ENCODE peak calls at places on chromosomes 11 and 22, in eight cellular contexts. U is spleen, O is fibroblast of pulmonary artery, D is bronchial epithelial cell, X is AG04450, Y is GM23338, E is cardiac muscle cell, G is PC-3. V is an unnamed sample.

GRCh38 chr11:77589521-77590193 is at the start of gene AQP11:
- DNase-seq in U (peak), O (peak), D (peak), X (peak), Y (peak), E (peak), G (peak), V (peak)

GRCh38 chr22:17272511-17272991 is 53.3 kb upstream of the ADA2 start:
- DNase-seq in U (peak), O (no peak), D (no peak), X (no peak), Y (peak), E (no peak), G (no peak), V (peak)

GRCh38 chr11:5712507-5712906 is 22.9 kb downstream of the TRIM22 start:
- DNase-seq in U (no peak), O (peak), D (peak), X (no peak), Y (peak), E (peak), G (peak), V (no peak)

GRCh38 chr11:111541209-111542061 is 915 bp downstream of the LAYN start:
- DNase-seq in U (peak), O (peak), D (peak), X (peak), Y (peak), E (peak), G (no peak), V (peak)

GRCh38 chr22:48576333-48577013 is 1251.2 kb downstream of the BRD1 start:
- DNase-seq in U (no peak), O (no peak), D (no peak), X (no peak), Y (peak), E (no peak), G (no peak), V (peak)

GRCh38 chr11:75500742-75501141 is 25.0 kb downstream of the GDPD5 start:
- DNase-seq in U (no peak), O (no peak), D (peak), X (no peak), Y (no peak), E (no peak), G (no peak), V (no peak)

GRCh38 chr11:90391756-90392155 is 168.9 kb upstream of the CHORDC1 start:
- DNase-seq in U (no peak), O (no peak), D (no peak), X (no peak), Y (peak), E (no peak), G (no peak), V (no peak)

GRCh38 chr11:44889266-44889665 is 61.4 kb downstream of the TP53I11 start:
- DNase-seq in U (no peak), O (no peak), D (no peak), X (no peak), Y (no peak), E (no peak), G (no peak), V (no peak)

GRCh38 chr11:94650756-94651155 is 83.6 kb downstream of the PIWIL4 start:
- DNase-seq in U (no peak), O (peak), D (no peak), X (peak), Y (no peak), E (peak), G (no peak), V (no peak)

GRCh38 chr11:1230121-1230455 is 7.2 kb downstream of the MUC5B start:
- DNase-seq in U (peak), O (no peak), D (no peak), X (no peak), Y (no peak), E (no peak), G (no peak), V (no peak)

DNA sequence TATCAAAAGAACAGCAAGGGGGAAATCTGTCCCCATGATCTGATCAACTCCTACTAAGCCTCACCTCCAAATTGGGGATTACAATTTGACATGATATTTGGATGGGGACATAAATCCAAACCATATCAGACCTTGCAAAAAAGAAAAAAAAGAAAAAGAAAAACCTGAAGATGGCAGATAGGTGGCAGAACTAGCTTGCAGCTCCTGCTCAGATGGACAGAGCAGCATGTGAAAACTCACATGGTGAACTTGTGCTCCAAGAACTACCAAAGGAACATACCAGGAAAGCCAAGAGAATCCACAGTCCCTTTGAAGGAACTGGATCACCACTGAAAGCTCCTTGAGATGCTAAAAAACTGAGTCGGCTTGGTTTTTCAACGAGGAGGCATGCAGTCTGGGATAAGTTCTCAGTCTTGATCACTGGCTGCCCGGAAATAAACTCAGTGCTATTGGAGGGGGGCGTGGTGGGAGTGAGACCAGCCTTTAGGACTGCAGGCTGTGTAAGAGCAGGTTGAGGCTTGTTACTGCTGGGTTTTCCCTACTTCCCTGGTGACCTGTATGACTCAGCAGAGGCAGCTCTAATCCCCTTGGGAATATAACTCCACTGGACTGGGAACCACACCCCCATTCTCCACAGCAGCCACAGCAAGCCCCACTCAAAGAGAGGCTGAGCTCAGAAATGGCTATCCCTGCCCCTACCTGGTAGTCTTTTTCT is 358.3 kb upstream of the ARHGAP42 start:
- DNase-seq in U (no peak), O (no peak), D (peak), X (no peak), Y (peak), E (no peak), G (peak), V (no peak)
- TF ChIP-seq CTCF in U (no peak), O (no peak), D (peak), X (no peak), Y (peak), E (no peak), G (peak), V (no peak)

GRCh38 chr11:119479685-119480275 is 56.8 kb upstream of the THY1 start:
- DNase-seq in U (no peak), O (peak), D (peak), X (no peak), Y (peak), E (peak), G (peak), V (peak)
- TF ChIP-seq CTCF in U (no peak), O (peak), D (peak), X (peak), Y (peak), E (peak), G (peak), V (peak)

GRCh38 chr11:14300661-14301304 is 58.2 kb downstream of the RRAS2 start:
- DNase-seq in U (no peak), O (peak), D (peak), X (no peak), Y (peak), E (peak), G (peak), V (peak)
- TF ChIP-seq CTCF in U (peak), O (peak), D (peak), X (peak), Y (peak), E (peak), G (peak), V (peak)

GRCh38 chr11:93248602-93249001 is 50.8 kb upstream of the SLC36A4 start:
- DNase-seq in U (no peak), O (peak), D (peak), X (no peak), Y (peak), E (peak), G (peak), V (no peak)
- TF ChIP-seq CTCF in U (no peak), O (peak), D (peak), X (peak), Y (peak), E (peak), G (peak), V (no peak)